ENCODE peak calls at places on chromosomes 3 and 15, in eight cellular contexts. One of them, this sample, is unnamed.

GRCh38 chr15:80695099-80695910 is at the start of gene ABHD17C:
- DNase-seq in pancreas: peak; percentile 64
- DNase-seq in coronary artery: peak; percentile 75
- DNase-seq in IMR-90: peak; percentile 53
- DNase-seq in HCT116: no peak
- DNase-seq in Panc1: no peak
- DNase-seq in MM.1S: peak; percentile 63
- DNase-seq in heart right ventricle: peak; percentile 39
- DNase-seq in this sample: peak; percentile 79

GRCh38 chr15:22888120-22888859 is 49.8 kb downstream of the NIPA2 start:
- DNase-seq in pancreas: no peak
- DNase-seq in coronary artery: no peak
- DNase-seq in IMR-90: peak; percentile 99
- DNase-seq in HCT116: no peak
- DNase-seq in Panc1: no peak
- DNase-seq in MM.1S: no peak
- DNase-seq in heart right ventricle: no peak
- DNase-seq in this sample: peak; percentile 94

GRCh38 chr3:21435871-21436270 is 315.1 kb downstream of the ZNF385D start:
- DNase-seq in pancreas: no peak
- DNase-seq in coronary artery: no peak
- DNase-seq in IMR-90: peak; percentile 92
- DNase-seq in HCT116: no peak
- DNase-seq in Panc1: peak; percentile 68
- DNase-seq in MM.1S: no peak
- DNase-seq in heart right ventricle: peak; percentile 12
- DNase-seq in this sample: peak; percentile 97

GRCh38 chr3:184300377-184300717 is 1.3 kb downstream of the PSMD2 start:
- DNase-seq in pancreas: no peak
- DNase-seq in coronary artery: no peak
- DNase-seq in IMR-90: peak; percentile 75
- DNase-seq in HCT116: no peak
- DNase-seq in Panc1: no peak
- DNase-seq in MM.1S: no peak
- DNase-seq in heart right ventricle: no peak
- DNase-seq in this sample: no peak

GRCh38 chr3:72999971-73000370 is 3.4 kb downstream of the PPP4R2 start:
- DNase-seq in pancreas: no peak
- DNase-seq in coronary artery: no peak
- DNase-seq in IMR-90: no peak
- DNase-seq in HCT116: no peak
- DNase-seq in Panc1: no peak
- DNase-seq in MM.1S: peak; percentile 22
- DNase-seq in heart right ventricle: no peak
- DNase-seq in this sample: no peak

GRCh38 chr3:76324101-76324500 is 538.8 kb upstream of the ZNF717 start:
- DNase-seq in pancreas: no peak
- DNase-seq in coronary artery: no peak
- DNase-seq in IMR-90: peak; percentile 64
- DNase-seq in HCT116: no peak
- DNase-seq in Panc1: no peak
- DNase-seq in MM.1S: no peak
- DNase-seq in heart right ventricle: no peak
- DNase-seq in this sample: no peak

GRCh38 chr15:55116636-55117035 is 80.1 kb downstream of the RSL24D1 start:
- DNase-seq in pancreas: no peak
- DNase-seq in coronary artery: no peak
- DNase-seq in IMR-90: no peak
- DNase-seq in HCT116: no peak
- DNase-seq in Panc1: no peak
- DNase-seq in MM.1S: no peak
- DNase-seq in heart right ventricle: no peak
- DNase-seq in this sample: peak; percentile 15

GRCh38 chr3:161893972-161894371 is 397.4 kb downstream of the OTOL1 start:
- DNase-seq in pancreas: no peak
- DNase-seq in coronary artery: no peak
- DNase-seq in IMR-90: peak; percentile 88
- DNase-seq in HCT116: no peak
- DNase-seq in Panc1: no peak
- DNase-seq in MM.1S: no peak
- DNase-seq in heart right ventricle: no peak
- DNase-seq in this sample: no peak

GRCh38 chr3:190854062-190854461 is 8.4 kb downstream of the GMNC start:
- DNase-seq in pancreas: no peak
- DNase-seq in coronary artery: no peak
- DNase-seq in IMR-90: no peak
- DNase-seq in HCT116: no peak
- DNase-seq in Panc1: no peak
- DNase-seq in MM.1S: no peak
- DNase-seq in heart right ventricle: no peak
- DNase-seq in this sample: no peak

GRCh38 chr15:89371145-89372044 is 36.8 kb upstream of the POLG start:
- DNase-seq in pancreas: no peak
- DNase-seq in coronary artery: no peak
- DNase-seq in IMR-90: no peak
- DNase-seq in HCT116: no peak
- DNase-seq in Panc1: no peak
- DNase-seq in MM.1S: no peak
- DNase-seq in heart right ventricle: no peak
- DNase-seq in this sample: no peak

GRCh38 chr3:52528596-52529375 is 4.9 kb downstream of the NT5DC2 start:
- DNase-seq in pancreas: no peak
- DNase-seq in coronary artery: peak; percentile 72
- DNase-seq in IMR-90: no peak
- DNase-seq in HCT116: no peak
- DNase-seq in Panc1: no peak
- DNase-seq in MM.1S: no peak
- DNase-seq in heart right ventricle: no peak
- DNase-seq in this sample: no peak

GRCh38 chr3:74273091-74273490 is 341.4 kb downstream of the CNTN3 start:
- DNase-seq in pancreas: no peak
- DNase-seq in coronary artery: no peak
- DNase-seq in IMR-90: peak; percentile 22
- DNase-seq in HCT116: no peak
- DNase-seq in Panc1: no peak
- DNase-seq in MM.1S: no peak
- DNase-seq in heart right ventricle: no peak
- DNase-seq in this sample: no peak

GRCh38 chr15:100809151-100809550 is 70.5 kb upstream of the ALDH1A3 start:
- DNase-seq in pancreas: no peak
- DNase-seq in coronary artery: no peak
- DNase-seq in IMR-90: no peak
- DNase-seq in HCT116: no peak
- DNase-seq in Panc1: no peak
- DNase-seq in MM.1S: no peak
- DNase-seq in heart right ventricle: no peak
- DNase-seq in this sample: no peak

GRCh38 chr3:125416235-125416634 is 41.1 kb upstream of the ZNF148 start:
- DNase-seq in pancreas: no peak
- DNase-seq in coronary artery: no peak
- DNase-seq in IMR-90: no peak
- DNase-seq in HCT116: no peak
- DNase-seq in Panc1: no peak
- DNase-seq in MM.1S: no peak
- DNase-seq in heart right ventricle: no peak
- DNase-seq in this sample: no peak

GRCh38 chr3:46406786-46407611 is at the start of the genes CCR5AS and CCRL2:
- DNase-seq in pancreas: peak; percentile 57
- DNase-seq in coronary artery: no peak
- DNase-seq in IMR-90: peak; percentile 69
- DNase-seq in HCT116: no peak
- DNase-seq in Panc1: no peak
- DNase-seq in MM.1S: peak; percentile 37
- DNase-seq in heart right ventricle: peak; percentile 85
- DNase-seq in this sample: no peak

GRCh38 chr3:36814071-36814717 is 49.8 kb upstream of the DCLK3 start:
- DNase-seq in pancreas: no peak
- DNase-seq in coronary artery: no peak
- DNase-seq in IMR-90: no peak
- DNase-seq in HCT116: no peak
- DNase-seq in Panc1: no peak
- DNase-seq in MM.1S: no peak
- DNase-seq in heart right ventricle: no peak
- DNase-seq in this sample: peak; percentile 85

GRCh38 chr3:36813320-36813719 is 49.0 kb upstream of the DCLK3 start:
- DNase-seq in pancreas: no peak
- DNase-seq in coronary artery: no peak
- DNase-seq in IMR-90: no peak
- DNase-seq in HCT116: no peak
- DNase-seq in Panc1: no peak
- DNase-seq in MM.1S: no peak
- DNase-seq in heart right ventricle: no peak
- DNase-seq in this sample: no peak

GRCh38 chr3:36811768-36812167 is 47.4 kb upstream of the DCLK3 start:
- DNase-seq in pancreas: no peak
- DNase-seq in coronary artery: no peak
- DNase-seq in IMR-90: no peak
- DNase-seq in HCT116: no peak
- DNase-seq in Panc1: no peak
- DNase-seq in MM.1S: no peak
- DNase-seq in heart right ventricle: no peak
- DNase-seq in this sample: no peak

GRCh38 chr3:36814776-36815175 is 50.4 kb upstream of the DCLK3 start:
- DNase-seq in pancreas: no peak
- DNase-seq in coronary artery: no peak
- DNase-seq in IMR-90: no peak
- DNase-seq in HCT116: no peak
- DNase-seq in Panc1: no peak
- DNase-seq in MM.1S: no peak
- DNase-seq in heart right ventricle: no peak
- DNase-seq in this sample: no peak

DNA sequence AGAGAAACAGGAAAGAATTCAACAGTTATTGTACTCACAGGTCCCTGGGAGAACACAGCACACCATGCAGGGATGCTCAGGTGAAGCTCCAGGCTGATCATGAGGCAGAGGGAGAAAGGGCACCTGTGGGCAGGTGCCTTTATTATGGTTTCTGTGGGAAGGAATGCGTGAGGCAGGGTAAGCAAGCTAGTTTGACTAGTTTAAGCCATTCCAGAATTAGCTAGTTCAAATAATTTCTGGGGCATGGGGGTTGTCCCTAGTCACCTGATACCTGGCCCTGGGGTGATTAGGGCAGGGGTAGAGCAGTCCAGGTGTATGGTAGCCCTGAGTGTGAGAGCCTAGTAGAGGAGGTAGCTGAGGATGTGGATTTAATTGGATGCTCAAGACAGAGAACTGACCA is 47.9 kb upstream of the DCLK3 start:
- DNase-seq in pancreas: no peak
- DNase-seq in coronary artery: no peak
- DNase-seq in IMR-90: no peak
- DNase-seq in HCT116: no peak
- DNase-seq in Panc1: no peak
- DNase-seq in MM.1S: no peak
- DNase-seq in heart right ventricle: no peak
- DNase-seq in this sample: no peak
- H3K4me3 ChIP-seq in pancreas: no peak overlapping the region
- H3K4me3 ChIP-seq in coronary artery: no peak overlapping the region
- H3K4me3 ChIP-seq in IMR-90: no peak overlapping the region
- H3K4me3 ChIP-seq in HCT116: no peak overlapping the region
- H3K4me3 ChIP-seq in Panc1: no peak overlapping the region
- H3K4me3 ChIP-seq in MM.1S: no peak overlapping the region
- H3K4me3 ChIP-seq in heart right ventricle: no peak overlapping the region
- H3K4me3 ChIP-seq in this sample: no peak overlapping the region

DNA sequence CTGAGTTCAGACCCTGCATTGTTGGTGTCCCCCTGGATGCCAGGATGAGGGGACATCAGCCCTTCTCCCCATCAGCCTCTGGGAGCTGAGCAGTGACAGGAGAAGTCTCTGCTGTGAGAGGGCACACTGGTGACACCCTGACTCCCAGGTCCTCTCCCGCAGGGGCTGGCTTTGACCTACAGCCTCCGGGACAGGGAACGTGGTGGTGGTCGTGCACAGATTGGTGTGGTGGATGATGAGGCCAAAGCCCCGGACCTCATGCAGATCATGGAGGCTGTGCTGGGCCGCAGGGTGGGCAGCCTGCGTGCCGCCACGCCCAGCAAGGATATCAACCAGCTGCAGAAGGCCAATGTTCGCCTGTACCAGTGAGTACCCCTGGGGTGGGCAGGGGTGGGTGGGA is 6.7 kb downstream of the VILL start:
- DNase-seq in pancreas: peak; percentile 10
- DNase-seq in coronary artery: no peak
- DNase-seq in IMR-90: no peak
- DNase-seq in HCT116: no peak
- DNase-seq in Panc1: no peak
- DNase-seq in MM.1S: no peak
- DNase-seq in heart right ventricle: no peak
- DNase-seq in this sample: no peak
- H3K27ac ChIP-seq in pancreas: no peak overlapping the region
- H3K27ac ChIP-seq in coronary artery: peak overlapping the region; percentile 98
- H3K27ac ChIP-seq in IMR-90: no peak overlapping the region
- H3K27ac ChIP-seq in HCT116: no peak overlapping the region
- H3K27ac ChIP-seq in Panc1: no peak overlapping the region
- H3K27ac ChIP-seq in MM.1S: no peak overlapping the region
- H3K27ac ChIP-seq in heart right ventricle: no peak overlapping the region
- H3K27ac ChIP-seq in this sample: no peak overlapping the region

GRCh38 chr3:130955481-130955880 is 61.6 kb downstream of the ATP2C1 start:
- DNase-seq in pancreas: no peak
- DNase-seq in coronary artery: no peak
- DNase-seq in IMR-90: no peak
- DNase-seq in HCT116: no peak
- DNase-seq in Panc1: no peak
- DNase-seq in MM.1S: no peak
- DNase-seq in heart right ventricle: no peak
- DNase-seq in this sample: no peak
- TF ChIP-seq CTCF in pancreas: no peak
- TF ChIP-seq CTCF in coronary artery: no peak
- TF ChIP-seq CTCF in IMR-90: no peak
- TF ChIP-seq CTCF in HCT116: no peak
- TF ChIP-seq CTCF in Panc1: no peak
- TF ChIP-seq CTCF in MM.1S: no peak
- TF ChIP-seq CTCF in heart right ventricle: no peak
- TF ChIP-seq CTCF in this sample: no peak

DNA sequence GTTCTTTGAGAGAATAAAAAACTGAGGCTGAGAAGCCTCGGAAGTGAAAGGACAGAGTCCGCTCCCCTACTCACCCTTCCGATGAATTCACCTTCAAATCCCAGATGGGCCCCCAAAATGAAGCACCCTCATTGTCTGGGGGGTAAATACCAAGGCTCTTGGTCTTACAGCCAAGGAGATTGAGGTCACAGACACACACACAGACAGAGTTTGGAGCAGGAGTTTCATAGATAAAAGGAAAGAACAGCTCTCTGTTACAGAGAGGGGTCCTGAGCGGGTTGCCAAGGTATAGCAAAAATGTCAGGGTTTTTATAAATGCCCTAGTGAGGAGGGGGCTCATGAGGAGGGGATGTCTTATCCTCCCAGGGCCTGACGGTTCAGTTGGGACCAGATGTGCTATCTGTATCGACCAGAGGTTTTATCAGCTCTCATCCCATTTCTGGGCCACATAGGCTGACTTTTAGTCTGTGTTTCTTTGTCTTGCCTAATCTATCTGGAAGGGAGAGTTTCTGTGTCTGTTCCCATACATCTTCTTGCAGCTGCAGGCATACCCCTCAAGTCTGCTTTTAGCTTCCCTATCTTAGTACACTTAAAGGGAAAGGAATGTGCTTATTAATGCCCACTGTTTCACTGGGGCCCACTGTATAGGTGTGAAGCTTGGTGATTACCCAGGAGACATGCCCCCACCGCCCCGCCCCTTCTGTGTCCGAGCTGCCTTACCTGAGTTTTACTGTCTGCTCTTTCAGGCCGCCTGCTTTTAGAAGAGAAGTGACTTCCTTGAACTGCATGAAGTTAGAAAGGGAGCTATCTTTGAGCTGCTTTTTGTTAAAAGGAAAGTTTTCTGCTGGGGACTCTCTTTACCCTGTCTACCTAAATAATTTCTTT is 66.8 kb upstream of the ATP11B start:
- DNase-seq in pancreas: no peak
- DNase-seq in coronary artery: no peak
- DNase-seq in IMR-90: no peak
- DNase-seq in HCT116: no peak
- DNase-seq in Panc1: no peak
- DNase-seq in MM.1S: no peak
- DNase-seq in heart right ventricle: no peak
- DNase-seq in this sample: peak; percentile 21
- H3K4me3 ChIP-seq in pancreas: no peak overlapping the region
- H3K4me3 ChIP-seq in coronary artery: peak overlapping the region; percentile 17
- H3K4me3 ChIP-seq in IMR-90: no peak overlapping the region
- H3K4me3 ChIP-seq in HCT116: no peak overlapping the region
- H3K4me3 ChIP-seq in Panc1: peak overlapping the region; percentile 8
- H3K4me3 ChIP-seq in MM.1S: no peak overlapping the region
- H3K4me3 ChIP-seq in heart right ventricle: peak overlapping the region; percentile 3
- H3K4me3 ChIP-seq in this sample: no peak overlapping the region